ENCODE peak calls at places on chromosomes 16 and 17, in eight cellular contexts. D is AG10803; C is AG04450; M is CD4-positive, CD25-positive, alpha-beta regulatory T cell; O is endothelial cell of umbilical vein; E is psoas muscle; V is cardiac fibroblast; L is ovary. S is an unnamed sample.
A peak's percentile ranks its signal among the peaks of the same experiment; 100 is the strongest.

GRCh38 chr16:87203060-87203656 is 114.0 kb downstream of the C16orf95 start:
- DNase-seq in L (peak; percentile 49), V (peak; percentile 92), E (peak; percentile 60), D (peak; percentile 90), O (peak; percentile 77), C (peak; percentile 42), M (no peak), S (peak; percentile 21)

GRCh38 chr17:82793974-82794620 is 42.2 kb downstream of the TBCD start:
- DNase-seq in M (no peak), O (no peak), V (no peak), E (no peak), C (no peak), L (no peak), D (peak; percentile 53), S (no peak)

GRCh38 chr16:83715217-83715920 is 92.4 kb upstream of the HSBP1 start:
- DNase-seq in C (no peak), E (peak; percentile 59), M (no peak), L (no peak), D (no peak), O (peak; percentile 28), V (no peak), S (no peak)

GRCh38 chr16:73129455-73129854 is 81.5 kb upstream of the ZFHX3 start:
- DNase-seq in O (no peak), C (no peak), L (no peak), V (no peak), E (no peak), M (no peak), D (no peak), S (no peak)

GRCh38 chr16:88118376-88118775 is 167.1 kb downstream of the BANP start:
- DNase-seq in C (no peak), O (no peak), M (no peak), E (peak; percentile 25), D (no peak), L (no peak), V (no peak), S (no peak)

GRCh38 chr17:56926704-56927103 is 12.9 kb upstream of the TRIM25 start:
- DNase-seq in V (no peak), M (no peak), C (no peak), E (no peak), L (no peak), O (no peak), D (no peak), S (no peak)

GRCh38 chr16:87163637-87164036 is 153.6 kb downstream of the C16orf95 start:
- DNase-seq in M (peak; percentile 29), L (no peak), D (no peak), C (no peak), O (no peak), E (no peak), V (no peak), S (no peak)

GRCh38 chr17:40949406-40949805 is 12.0 kb upstream of the KRT23 start:
- DNase-seq in V (no peak), M (no peak), E (no peak), D (no peak), O (no peak), C (no peak), L (no peak), S (no peak)

GRCh38 chr16:4032768-4033167 is 83.5 kb downstream of the ADCY9 start:
- DNase-seq in E (peak; percentile 76), M (no peak), C (no peak), O (peak; percentile 48), D (peak; percentile 53), L (no peak), V (no peak), S (no peak)

GRCh38 chr16:70695351-70696070 is 9.7 kb upstream of the MTSS2 start:
- DNase-seq in E (peak; percentile 81), C (no peak), L (no peak), M (no peak), D (peak; percentile 49), V (peak; percentile 42), O (peak; percentile 86), S (peak; percentile 82)

DNA sequence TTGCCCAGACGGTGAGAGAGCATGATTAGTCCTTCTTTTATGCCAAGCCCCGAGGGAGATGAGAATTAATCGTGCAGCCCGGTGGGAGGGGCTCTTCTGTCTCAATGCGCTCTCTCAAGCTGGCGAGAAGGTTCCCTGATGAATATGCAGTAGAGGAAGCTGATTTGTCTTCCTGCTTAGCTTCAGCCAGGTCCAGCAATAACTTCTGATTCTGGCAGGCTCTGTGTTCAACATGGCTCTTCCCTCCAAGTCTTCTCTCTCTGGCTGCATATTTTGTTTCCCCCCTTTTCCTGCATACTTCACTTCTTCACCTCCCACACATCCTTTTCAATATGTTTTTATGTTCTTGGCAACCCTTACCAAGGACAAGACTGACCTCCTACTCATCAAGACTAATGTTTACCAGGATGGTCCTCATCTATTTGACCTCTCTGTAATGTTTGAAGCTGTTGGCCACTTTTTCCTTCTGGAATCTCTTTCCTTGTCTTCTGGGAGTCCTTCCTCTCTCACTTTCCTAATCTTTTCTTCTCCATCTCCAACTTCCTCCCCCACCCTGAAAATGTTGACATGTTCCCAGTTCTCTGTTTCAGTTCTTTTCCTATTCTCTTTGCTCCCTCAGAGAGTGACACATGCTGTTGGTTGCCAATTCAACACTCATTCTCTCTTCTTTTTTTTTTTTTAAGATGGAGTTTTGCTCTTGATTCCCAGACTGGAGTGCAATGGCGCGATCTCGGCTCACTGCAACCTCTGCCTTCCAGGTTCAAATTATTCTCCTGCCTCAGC is 33.1 kb downstream of the ARL4D start:
- DNase-seq in E (no peak), V (peak; percentile 93), L (no peak), D (peak; percentile 49), O (peak; percentile 58), C (no peak), M (no peak), S (no peak)
- H3K4me3 ChIP-seq in E (no peak overlapping the region), V (no peak overlapping the region), L (no peak overlapping the region), D (no peak overlapping the region), O (no peak overlapping the region), C (no peak overlapping the region), M (no peak overlapping the region), S (no peak overlapping the region)

GRCh38 chr17:58263773-58264172 is 17.0 kb downstream of the MPO start:
- DNase-seq in C (no peak), O (no peak), V (no peak), M (no peak), E (no peak), D (no peak), L (no peak), S (no peak)
- H3K4me3 ChIP-seq in C (no peak overlapping the region), O (no peak overlapping the region), V (no peak overlapping the region), M (no peak overlapping the region), E (no peak overlapping the region), D (no peak overlapping the region), L (no peak overlapping the region), S (no peak overlapping the region)

DNA sequence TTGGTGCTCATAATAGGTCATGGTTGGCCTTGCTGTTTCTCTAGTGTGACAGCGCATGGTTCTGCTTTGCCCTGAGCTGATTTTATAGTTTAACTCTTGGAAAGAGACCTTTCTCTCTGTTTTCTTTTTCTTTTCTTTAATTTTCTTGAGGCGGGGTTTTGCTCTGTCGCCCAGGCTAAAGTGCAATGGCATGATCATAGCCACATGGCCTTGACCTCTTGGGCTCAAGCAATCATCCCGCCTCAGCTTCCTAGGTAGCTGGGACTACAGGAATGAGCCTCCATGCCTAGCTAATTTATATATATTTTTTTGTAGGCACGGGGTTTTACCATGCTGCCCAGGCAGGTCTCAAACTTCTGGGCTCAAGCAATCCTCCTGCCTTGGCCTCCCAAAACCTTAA is 80.4 kb upstream of the DNAJA2 start:
- DNase-seq in D (no peak), O (no peak), V (no peak), E (no peak), L (no peak), C (no peak), M (no peak), S (no peak)
- H3K4me3 ChIP-seq in D (no peak overlapping the region), O (no peak overlapping the region), V (no peak overlapping the region), E (no peak overlapping the region), L (no peak overlapping the region), C (no peak overlapping the region), M (no peak overlapping the region), S (no peak overlapping the region)

DNA sequence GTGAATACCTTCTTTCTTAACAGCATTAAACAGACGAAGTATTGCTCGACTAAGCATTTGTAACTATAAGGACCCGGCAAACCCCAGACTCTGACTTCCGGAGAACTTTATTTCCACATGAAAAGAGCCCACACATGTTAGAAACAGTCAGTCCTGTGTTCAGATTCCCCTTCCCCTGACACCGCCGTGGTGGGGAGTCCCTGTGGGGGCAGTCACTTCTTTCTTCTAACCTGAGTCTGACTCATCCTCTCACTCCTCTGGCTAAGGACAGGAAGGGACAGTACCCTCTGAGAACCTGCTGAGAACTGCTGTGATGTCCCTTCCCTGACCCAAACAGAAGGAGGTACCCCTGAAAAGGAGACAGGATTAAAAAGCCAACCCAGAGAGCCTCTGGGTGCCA is 165.1 kb downstream of the XYLT1 start:
- DNase-seq in L (no peak), V (no peak), M (peak; percentile 11), D (no peak), C (no peak), E (no peak), O (no peak), S (peak; percentile 22)
- H3K4me3 ChIP-seq in L (no peak overlapping the region), V (no peak overlapping the region), M (no peak overlapping the region), D (no peak overlapping the region), C (no peak overlapping the region), E (no peak overlapping the region), O (no peak overlapping the region), S (no peak overlapping the region)